ENCODE peak calls at places on chromosomes 3 and 15, in four cellular contexts. I, O, Q and B are unnamed samples.

GRCh38 chr3:98188553-98188952 is 22.1 kb downstream of the OR5H15 start:
- DNase-seq in I (peak), Q (peak), O (no peak), B (no peak)

GRCh38 chr3:45994661-45995369 is 809 bp downstream of the FYCO1 start:
- DNase-seq in Q (peak), I (no peak), O (peak), B (peak)

GRCh38 chr3:113264249-113264648 is 52.9 kb downstream of the BOC start:
- DNase-seq in Q (no peak), I (no peak), O (peak), B (no peak)

GRCh38 chr15:29815000-29815704 is 7.1 kb downstream of the TJP1 start:
- DNase-seq in Q (peak), O (no peak), I (no peak), B (peak)

GRCh38 chr3:24680214-24680967 is 185.7 kb upstream of the THRB start:
- DNase-seq in I (no peak), Q (peak), O (peak), B (peak)

GRCh38 chr3:107899996-107900651 is 190.7 kb downstream of the CD47 start:
- DNase-seq in O (no peak), Q (no peak), I (no peak), B (no peak)

GRCh38 chr3:41029356-41029755 is 169.9 kb upstream of the CTNNB1 start:
- DNase-seq in Q (no peak), O (no peak), I (no peak), B (no peak)

GRCh38 chr3:82707035-82707434 is 945.6 kb upstream of the GBE1 start:
- DNase-seq in O (peak), Q (no peak), I (no peak), B (no peak)

GRCh38 chr3:47664519-47664918 is 85.9 kb upstream of the CSPG5 start:
- DNase-seq in Q (peak), O (no peak), I (no peak), B (peak)

GRCh38 chr3:120908030-120908802 is at the start of gene STXBP5L:
- DNase-seq in Q (peak), I (no peak), O (peak), B (peak)

GRCh38 chr3:127786358-127787070 is 35.8 kb downstream of the MGLL start:
- DNase-seq in I (no peak), O (no peak), Q (no peak), B (no peak)
- TF ChIP-seq CREM in I (no peak), O (no peak), Q (no peak), B (no peak)

GRCh38 chr3:30012941-30013543 is 593.4 kb upstream of the TGFBR2 start:
- DNase-seq in O (peak), Q (peak), I (peak), B (peak)

GRCh38 chr3:30007668-30008067 is 598.7 kb upstream of the TGFBR2 start:
- DNase-seq in O (no peak), Q (no peak), I (no peak), B (no peak)

GRCh38 chr3:30006111-30006510 is 600.3 kb upstream of the TGFBR2 start:
- DNase-seq in I (no peak), Q (no peak), O (no peak), B (no peak)

DNA sequence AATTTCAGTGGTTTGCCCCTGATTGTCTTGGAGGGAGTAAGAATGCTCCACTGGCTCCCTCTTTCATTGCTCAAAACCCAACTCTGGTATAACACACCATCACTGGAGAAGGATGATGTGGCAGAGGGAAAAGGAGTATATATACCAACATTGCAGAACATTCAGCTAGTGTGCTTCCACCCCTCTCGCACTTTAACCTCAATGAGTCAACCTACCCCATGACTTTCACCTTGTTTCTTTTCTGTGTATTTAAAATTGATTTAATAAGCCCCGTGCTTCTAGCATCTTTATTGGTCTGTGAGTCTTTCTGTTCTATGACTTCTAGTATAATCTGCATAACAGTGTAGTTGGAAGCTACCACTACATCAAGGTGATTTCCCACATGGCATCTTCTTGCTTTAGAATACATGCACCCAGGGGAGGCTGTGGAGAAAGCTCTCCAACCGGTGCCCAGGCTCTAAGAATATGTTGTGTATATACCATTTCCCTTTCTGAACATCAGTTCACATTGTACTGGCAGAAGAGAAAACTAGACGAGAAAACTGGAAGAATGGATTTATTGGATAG is 595.1 kb upstream of the TGFBR2 start:
- DNase-seq in I (no peak), Q (no peak), O (no peak), B (no peak)
- TF ChIP-seq CREM in I (no peak), Q (no peak), O (no peak), B (no peak)

GRCh38 chr3:16124636-16125035 is 49.8 kb upstream of the GALNT15 start:
- DNase-seq in O (no peak), I (no peak), Q (no peak), B (no peak)
- TF ChIP-seq CREM in O (no peak), I (no peak), Q (no peak), B (no peak)

DNA sequence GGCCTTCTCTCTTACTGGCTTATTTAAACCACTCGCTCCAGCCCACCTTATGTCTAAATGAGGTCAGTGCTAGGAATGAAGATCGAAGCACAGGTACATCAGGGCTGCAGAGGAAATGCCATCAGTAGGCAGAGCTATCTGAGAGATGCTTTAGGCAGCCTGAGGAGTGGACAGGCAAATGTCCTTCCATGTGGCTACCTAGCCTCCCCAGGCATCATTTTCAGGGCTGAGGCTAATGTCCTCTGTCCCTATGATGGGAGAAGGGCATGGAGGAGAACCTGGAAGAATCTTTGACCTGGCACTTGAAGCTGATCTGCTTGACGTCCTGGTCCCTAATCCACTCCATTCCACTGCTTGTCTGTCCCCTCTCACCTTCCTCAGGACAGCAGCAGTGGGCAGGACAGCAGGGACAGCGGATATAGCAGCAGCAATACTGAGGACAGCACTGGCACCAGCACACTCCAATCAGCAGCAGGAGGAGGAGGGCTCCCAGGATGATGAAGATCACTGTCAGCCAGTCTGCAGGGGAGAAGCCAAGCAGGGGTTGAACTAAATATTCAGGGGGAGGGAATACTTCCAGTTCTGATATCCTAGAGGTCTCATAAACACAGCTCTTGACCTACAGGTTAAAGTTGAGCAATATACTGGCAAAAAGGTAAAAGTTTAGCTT is 21.0 kb downstream of the ILDR1 start:
- DNase-seq in Q (peak), O (no peak), I (no peak), B (no peak)
- TF ChIP-seq CREM in Q (no peak), O (no peak), I (no peak), B (no peak)

DNA sequence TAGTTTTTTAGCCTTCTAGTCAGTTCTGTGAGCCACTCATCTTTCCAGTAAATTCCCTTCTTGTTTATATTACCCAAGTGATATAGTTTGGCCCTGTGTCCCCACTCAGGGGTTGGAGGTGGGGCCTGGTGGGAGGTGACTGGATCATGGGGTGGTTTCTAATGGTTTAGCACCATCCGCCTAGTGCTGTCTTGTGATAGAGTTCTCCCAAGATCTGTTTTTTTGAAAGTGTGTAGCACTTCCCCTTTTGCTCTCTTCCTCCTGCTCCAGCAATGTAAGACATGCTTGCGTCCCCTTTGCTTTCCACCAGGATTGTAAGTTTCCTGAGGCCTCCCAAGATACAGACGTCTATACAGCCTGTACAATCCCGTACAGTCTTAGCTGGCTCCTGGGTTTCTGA is 53.7 kb upstream of the INO80 start:
- DNase-seq in I (no peak), Q (no peak), O (no peak), B (no peak)
- TF ChIP-seq CREM in I (no peak), Q (no peak), O (no peak), B (no peak)

DNA sequence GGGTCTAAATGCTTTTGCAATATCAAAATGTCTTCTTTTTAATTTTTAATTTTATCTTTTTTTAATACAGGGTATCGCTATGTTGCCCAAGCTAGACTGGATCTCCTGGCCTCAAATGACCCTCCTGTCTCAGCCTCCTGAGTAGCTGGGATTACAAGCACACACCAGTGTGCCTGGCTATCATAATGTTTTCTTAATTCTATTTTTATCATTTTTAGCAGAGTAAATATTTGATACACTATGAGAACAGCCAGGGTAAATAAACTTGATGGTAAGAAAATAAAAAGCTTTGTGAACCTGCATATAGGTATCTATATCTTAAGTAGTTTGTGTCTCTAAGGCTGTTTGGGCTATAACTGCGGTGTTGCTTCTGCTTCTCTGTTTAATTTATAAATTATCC is 60.4 kb downstream of the IL12A start:
- DNase-seq in Q (no peak), I (no peak), O (no peak), B (no peak)
- TF ChIP-seq CREM in Q (no peak), I (no peak), O (no peak), B (no peak)

DNA sequence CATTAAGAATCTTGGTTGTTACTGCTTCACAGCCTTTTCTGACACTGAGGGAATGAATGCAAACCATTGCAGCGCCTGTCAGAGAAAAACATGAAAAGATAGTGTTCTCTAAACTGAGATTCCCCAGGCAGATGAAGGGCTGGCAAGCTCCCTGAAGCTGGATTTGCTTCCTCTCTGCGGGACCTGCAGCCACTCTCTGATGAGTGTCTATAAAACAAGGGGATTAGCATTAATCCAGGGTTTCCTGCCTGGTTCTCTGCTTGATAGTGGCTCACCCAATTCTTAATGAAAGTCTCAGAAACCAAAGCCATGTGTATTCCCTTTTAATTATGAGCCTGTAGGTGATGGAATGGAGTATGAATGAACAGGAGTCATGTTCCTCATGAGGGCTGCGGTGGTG is 344.2 kb upstream of the UMPS start:
- DNase-seq in I (no peak), O (no peak), Q (no peak), B (no peak)
- TF ChIP-seq CREM in I (no peak), O (no peak), Q (no peak), B (no peak)

GRCh38 chr3:196165850-196166249 is 45.4 kb downstream of the ZDHHC19 start:
- DNase-seq in I (no peak), O (no peak), Q (no peak), B (no peak)
- TF ChIP-seq CREM in I (no peak), O (no peak), Q (no peak), B (no peak)

GRCh38 chr3:194298331-194299227 is 52.5 kb downstream of the CPN2 start:
- DNase-seq in I (no peak), O (no peak), Q (no peak), B (peak)
- TF ChIP-seq CREM in I (no peak), O (no peak), Q (no peak), B (no peak)